ENCODE peak calls at places on chromosomes 3 and 15, in seven cellular contexts. M is epithelial cell of esophagus, V is nephron progenitor cell, D is astrocyte, Z is MCF 10A, E is endothelial cell, Y is GM12865. T is an unnamed sample.

GRCh38 chr3:21718161-21718765 is 32.7 kb downstream of the ZNF385D start:
- DNase-seq in Y (no peak), E (no peak), D (peak; percentile 100), V (no peak), Z (peak; percentile 93), M (peak; percentile 97), T (no peak)

GRCh38 chr15:65638681-65639089 is 16.9 kb downstream of the SLC24A1 start:
- DNase-seq in D (peak; percentile 71), V (peak; percentile 36), M (peak; percentile 79), E (peak; percentile 35), Y (peak; percentile 78), Z (peak; percentile 86), T (peak; percentile 32)

GRCh38 chr3:15339786-15340215 is 7.4 kb upstream of the SH3BP5 start:
- DNase-seq in D (peak; percentile 76), E (no peak), M (peak; percentile 75), Z (peak; percentile 32), V (no peak), Y (no peak), T (no peak)

GRCh38 chr3:18743761-18744160 is 318.6 kb upstream of the SATB1 start:
- DNase-seq in Z (no peak), Y (no peak), M (no peak), D (no peak), V (no peak), E (no peak), T (peak; percentile 46)

GRCh38 chr3:11720220-11721113 is 76.8 kb upstream of the VGLL4 start:
- DNase-seq in D (peak; percentile 53), E (peak; percentile 49), Y (peak; percentile 71), M (peak; percentile 87), Z (peak; percentile 76), V (peak; percentile 71), T (peak; percentile 64)

GRCh38 chr15:101472033-101472432 is 17.5 kb downstream of the PCSK6 start:
- DNase-seq in Z (no peak), E (no peak), M (no peak), V (no peak), D (no peak), Y (no peak), T (no peak)

GRCh38 chr15:91308855-91309254 is 208.8 kb downstream of the SV2B start:
- DNase-seq in V (no peak), Y (no peak), M (no peak), D (no peak), Z (no peak), E (no peak), T (peak; percentile 42)

GRCh38 chr15:93121089-93121488 is 32.1 kb upstream of the RGMA start:
- DNase-seq in Y (no peak), D (no peak), M (no peak), E (no peak), V (no peak), Z (peak; percentile 8), T (no peak)

GRCh38 chr15:49273734-49274318 is 103.8 kb downstream of the GALK2 start:
- DNase-seq in E (no peak), D (no peak), Y (no peak), M (peak; percentile 8), V (no peak), Z (no peak), T (no peak)

GRCh38 chr3:69326821-69327433 is 59.0 kb downstream of the FRMD4B start:
- DNase-seq in E (no peak), Y (peak; percentile 89), V (no peak), D (no peak), M (no peak), Z (no peak), T (peak; percentile 83)

GRCh38 chr15:75739791-75740190 is 27.1 kb upstream of the CSPG4 start:
- DNase-seq in Z (no peak), M (no peak), V (no peak), Y (no peak), E (no peak), D (no peak), T (no peak)

GRCh38 chr3:189042832-189043231 is 128.9 kb upstream of the TPRG1 start:
- DNase-seq in Z (no peak), V (no peak), D (no peak), Y (no peak), E (no peak), M (no peak), T (no peak)

GRCh38 chr3:189038773-189039720 is 132.7 kb upstream of the TPRG1 start:
- DNase-seq in Y (no peak), D (no peak), M (no peak), V (no peak), Z (no peak), E (no peak), T (peak; percentile 21)

GRCh38 chr3:189040934-189041333 is 130.8 kb upstream of the TPRG1 start:
- DNase-seq in E (no peak), D (no peak), M (no peak), Y (no peak), Z (no peak), V (no peak), T (no peak)

DNA sequence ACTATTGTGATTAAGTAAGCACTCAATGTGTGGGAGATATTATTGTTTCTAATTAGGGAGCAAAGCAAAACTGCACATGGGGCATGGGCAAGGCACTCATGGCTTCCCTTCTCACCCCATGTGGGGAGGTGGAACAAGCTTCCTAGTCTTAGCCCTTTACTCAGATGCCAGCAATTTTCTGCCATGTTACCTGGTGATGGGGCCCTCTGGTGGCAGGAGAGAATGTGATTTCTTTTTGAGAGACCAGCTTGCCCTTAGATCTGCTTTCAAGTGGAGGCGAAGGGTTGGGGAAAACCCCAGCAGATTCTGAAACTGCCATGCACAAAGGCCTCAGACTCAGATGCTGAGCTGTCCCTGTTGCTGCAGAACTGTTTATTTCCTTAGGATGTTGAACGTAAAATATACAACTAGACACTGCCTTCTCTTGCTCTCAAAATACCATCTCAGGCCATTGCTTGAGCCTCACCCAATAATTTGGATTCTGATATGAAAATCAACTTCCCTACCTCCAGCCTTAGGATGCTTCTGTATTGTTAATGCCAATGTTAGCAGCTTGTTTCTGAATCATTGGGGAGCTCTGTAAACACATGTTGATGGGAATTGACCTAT is 130.2 kb upstream of the TPRG1 start:
- DNase-seq in Z (peak; percentile 75), D (peak; percentile 15), Y (peak; percentile 87), E (peak; percentile 54), V (peak; percentile 42), M (peak; percentile 80), T (peak; percentile 89)
- TF ChIP-seq CTCF in Z (peak; percentile 32), D (peak; percentile 41), Y (peak; percentile 68), E (peak; percentile 28), V (peak; percentile 50), M (peak; percentile 70), T (peak; percentile 85)

DNA sequence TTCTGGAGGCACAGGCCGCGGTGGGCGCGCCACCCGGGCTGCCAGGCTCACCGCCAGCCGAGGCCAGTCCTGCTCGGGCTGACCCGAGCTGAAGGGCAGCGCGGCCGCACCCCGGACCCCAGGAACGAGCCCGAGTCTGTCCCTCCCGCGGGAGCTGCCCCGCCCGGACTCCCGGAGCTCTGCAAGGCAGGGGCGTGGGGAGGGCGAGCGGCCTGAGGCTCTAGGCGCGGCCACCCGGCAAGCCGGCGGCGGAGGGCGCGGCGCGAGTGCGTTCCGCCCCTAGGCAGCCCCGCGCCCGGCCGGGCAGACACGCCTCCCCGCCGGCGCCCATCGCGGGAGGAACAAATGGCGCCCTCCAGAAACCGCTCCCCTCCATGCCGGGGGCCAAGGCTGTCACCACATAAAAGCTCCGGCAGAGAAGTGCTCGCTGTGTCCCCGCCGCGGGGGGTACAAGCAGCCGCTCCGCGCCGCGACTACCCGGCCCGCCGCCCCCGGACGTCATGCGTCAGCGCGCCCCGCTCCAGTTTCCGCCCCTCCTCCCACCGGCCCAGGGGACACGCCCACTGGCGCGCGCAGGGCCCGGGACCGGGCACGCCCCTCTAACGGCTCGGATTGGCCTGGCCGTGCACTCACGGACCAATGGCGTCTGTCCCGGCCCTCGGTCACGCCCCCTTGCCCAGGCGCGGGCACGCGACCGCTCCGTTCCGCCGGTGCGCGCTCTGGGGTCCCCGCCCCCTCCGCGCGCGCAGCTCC is 483 bp upstream of the KLF13 start:
- DNase-seq in V (peak; percentile 98), Y (peak; percentile 99), Z (peak; percentile 97), D (peak; percentile 90), E (peak; percentile 99), M (peak; percentile 99), T (peak; percentile 99)
- TF ChIP-seq CTCF in V (no peak), Y (no peak), Z (no peak), D (no peak), E (no peak), M (no peak), T (no peak)

GRCh38 chr3:99805160-99805559 is 12.5 kb upstream of the CMSS1 start:
- DNase-seq in Z (no peak), M (no peak), V (no peak), E (no peak), D (no peak), Y (no peak), T (no peak)
- TF ChIP-seq CTCF in Z (no peak), M (no peak), V (no peak), E (no peak), D (no peak), Y (no peak), T (no peak)

GRCh38 chr15:87967951-87968350 is 288.6 kb downstream of the NTRK3 start:
- DNase-seq in Y (no peak), E (no peak), Z (no peak), V (no peak), D (peak; percentile 60), M (no peak), T (no peak)
- TF ChIP-seq CTCF in Y (no peak), E (no peak), Z (no peak), V (no peak), D (no peak), M (no peak), T (no peak)

GRCh38 chr15:40974921-40975320 is 21.6 kb downstream of the CHAC1 start:
- DNase-seq in E (no peak), V (no peak), Z (no peak), Y (no peak), D (no peak), M (no peak), T (no peak)
- TF ChIP-seq CTCF in E (no peak), V (no peak), Z (no peak), Y (no peak), D (no peak), M (no peak), T (no peak)

DNA sequence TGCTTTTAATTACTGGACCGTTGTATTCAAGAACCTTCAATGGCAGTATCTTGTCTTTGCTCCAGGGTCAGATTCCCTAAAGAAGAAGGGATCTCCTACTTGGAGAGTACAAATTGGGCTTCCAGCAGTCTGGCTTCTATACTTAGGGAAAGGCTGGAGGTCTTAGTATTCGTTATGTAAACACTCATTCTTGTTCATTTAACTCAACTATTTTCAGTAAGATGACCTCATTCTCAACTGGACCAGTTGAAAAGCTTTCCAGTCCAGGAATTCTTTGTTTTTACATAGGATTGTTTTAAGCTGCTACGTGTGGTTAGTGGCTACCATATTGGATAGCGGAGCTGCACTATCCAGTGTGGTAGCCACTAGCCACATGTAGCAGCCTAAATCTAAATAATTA is 4.6 kb downstream of the SENP5 start:
- DNase-seq in V (no peak), Y (no peak), M (no peak), D (peak; percentile 32), E (no peak), Z (no peak), T (no peak)
- TF ChIP-seq CTCF in V (no peak), Y (no peak), M (no peak), D (no peak), E (no peak), Z (no peak), T (no peak)

T was measured in activated CD8-positive, alpha-beta T cell treated with anti-CD3 and anti-CD28 coated beads for 36 hours.